ENCODE peak calls at places on chromosomes 4 and X, in seven cellular contexts. B, Y, Q, V, C, J and T are unnamed samples.

GRCh38 chr4:155854597-155855226 is 11.4 kb downstream of the ASIC5 start:
- DNase-seq in Y (no peak), B (no peak), V (no peak), Q (no peak), J (no peak), C (peak), T (no peak)

GRCh38 chr4:21211836-21212235 is 511.6 kb downstream of the PACRGL start:
- DNase-seq in J (no peak), Y (no peak), Q (no peak), V (no peak), C (no peak), B (no peak), T (no peak)

GRCh38 chr4:10593130-10593529 is 91.4 kb downstream of the CLNK start:
- DNase-seq in Y (no peak), J (peak), V (no peak), Q (no peak), C (no peak), B (no peak), T (no peak)

GRCh38 chr4:96183630-96184029 is 343.7 kb downstream of the PDHA2 start:
- DNase-seq in Q (no peak), J (no peak), B (no peak), V (no peak), Y (no peak), C (no peak), T (no peak)

GRCh38 chrX:50471390-50471789 is 765 bp upstream of the DGKK start:
- DNase-seq in J (peak), C (no peak), B (no peak), V (peak), Q (no peak), Y (no peak), T (no peak)

GRCh38 chr4:16791460-16791859 is 107.0 kb downstream of the LDB2 start:
- DNase-seq in Q (no peak), B (no peak), V (peak), C (no peak), Y (no peak), J (no peak), T (no peak)

GRCh38 chrX:36983831-36984230 is 24.3 kb upstream of the FAM47C start:
- DNase-seq in J (no peak), Y (no peak), Q (no peak), V (no peak), B (no peak), C (no peak), T (no peak)

GRCh38 chrX:47218920-47219815 is 687 bp downstream of the CDK16 start:
- DNase-seq in Q (peak), C (peak), V (peak), Y (peak), B (no peak), J (peak), T (no peak)

GRCh38 chrX:27619975-27620374 is 29.8 kb downstream of the DCAF8L2 start:
- DNase-seq in B (peak), Y (no peak), J (no peak), C (peak), V (no peak), Q (no peak), T (no peak)

GRCh38 chr4:72568959-72569718 is at the start of gene ADAMTS3:
- DNase-seq in Y (peak), Q (peak), J (peak), C (peak), B (peak), V (peak), T (peak)

GRCh38 chrX:43718546-43718945 is 62.4 kb downstream of the MAOA start:
- DNase-seq in B (no peak), C (no peak), Y (no peak), Q (no peak), V (no peak), J (no peak), T (no peak)

GRCh38 chr4:94519925-94520789 is 68.4 kb downstream of the PDLIM5 start:
- DNase-seq in Q (no peak), Y (no peak), C (no peak), V (no peak), J (no peak), B (no peak), T (no peak)

GRCh38 chrX:5100004-5100403 is 1128.7 kb downstream of the NLGN4X start:
- DNase-seq in J (no peak), B (no peak), Q (no peak), C (no peak), Y (no peak), V (no peak), T (no peak)

GRCh38 chrX:96719161-96719875 is 34.7 kb downstream of the DIAPH2 start:
- DNase-seq in V (no peak), J (no peak), C (no peak), Q (no peak), Y (no peak), B (no peak), T (no peak)

GRCh38 chr4:6665320-6665654 is 24.8 kb downstream of the MRFAP1 start:
- DNase-seq in C (no peak), B (no peak), J (no peak), V (no peak), Q (no peak), Y (no peak), T (no peak)

DNA sequence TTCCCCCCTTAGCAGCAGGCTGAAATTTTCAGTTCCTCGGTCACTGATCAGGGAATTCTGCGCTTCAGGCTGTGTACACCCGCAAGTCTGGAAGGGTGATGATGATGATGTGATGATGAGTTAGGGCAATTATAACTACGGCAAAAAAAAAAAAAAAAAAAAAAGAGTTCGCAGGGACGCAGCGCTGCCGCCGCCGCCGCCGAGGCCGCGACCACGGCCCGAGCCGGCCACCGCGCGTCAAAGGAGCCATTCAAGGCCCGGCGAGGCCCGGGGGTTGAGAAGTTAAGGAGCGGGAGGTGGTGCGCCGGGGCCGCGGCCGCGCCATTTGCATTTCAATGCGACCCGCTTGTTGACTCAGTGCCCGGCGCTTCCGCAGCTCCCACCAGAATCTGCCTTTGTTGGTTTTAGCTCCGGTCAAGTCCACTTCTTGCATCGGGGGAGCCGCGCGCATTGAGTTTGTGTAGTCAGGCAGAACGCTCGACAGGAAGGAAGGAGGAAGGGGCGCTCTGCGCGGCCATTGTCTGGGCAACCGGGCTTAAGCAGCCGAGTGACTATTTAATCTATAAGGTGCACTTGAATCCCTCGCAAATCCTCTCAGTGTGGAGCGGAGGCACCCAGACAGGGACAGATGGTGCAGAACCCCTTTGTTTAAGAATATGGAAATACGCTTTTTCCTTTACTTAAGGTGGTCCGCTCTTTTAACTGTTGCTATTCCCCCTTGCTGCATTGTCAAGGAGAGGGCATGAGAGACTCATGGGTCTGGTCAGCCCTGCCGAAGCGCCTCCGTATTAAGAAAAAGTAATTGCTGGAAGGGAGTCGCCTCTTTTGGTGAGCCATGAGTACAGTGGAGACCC is 109.1 kb downstream of the SPRY1 start:
- DNase-seq in B (no peak), Y (peak), Q (peak), J (peak), C (peak), V (peak), T (peak)
- H3K9ac ChIP-seq in B (no peak), Y (peak), Q (no peak), J (peak), C (peak), V (no peak), T (peak)

GRCh38 chrX:149283853-149284252 is 221.3 kb downstream of the IDS start:
- DNase-seq in C (no peak), J (no peak), V (no peak), B (no peak), Y (no peak), Q (no peak), T (no peak)

GRCh38 chrX:149286940-149287349 is 218.2 kb downstream of the IDS start:
- DNase-seq in Q (no peak), B (peak), V (peak), Y (peak), C (peak), J (peak), T (peak)

GRCh38 chrX:149284616-149285015 is 220.5 kb downstream of the IDS start:
- DNase-seq in Y (no peak), C (no peak), Q (no peak), V (no peak), J (no peak), B (no peak), T (no peak)

GRCh38 chrX:149280011-149280410 is 225.1 kb downstream of the IDS start:
- DNase-seq in J (no peak), C (no peak), B (no peak), V (no peak), Y (no peak), Q (no peak), T (no peak)

GRCh38 chrX:149282909-149283308 is 222.2 kb downstream of the IDS start:
- DNase-seq in Q (no peak), B (no peak), V (no peak), C (no peak), Y (no peak), J (no peak), T (no peak)
- H3K9ac ChIP-seq in Q (no peak), B (no peak), V (no peak), C (no peak), Y (no peak), J (no peak), T (no peak)

GRCh38 chr4:22512306-22512705 is 3.6 kb downstream of the ADGRA3 start:
- DNase-seq in C (peak), Y (no peak), J (no peak), Q (no peak), B (no peak), V (no peak), T (no peak)

GRCh38 chr4:22515145-22515887 is 550 bp downstream of the ADGRA3 start:
- DNase-seq in B (peak), V (peak), C (peak), J (peak), Q (peak), Y (peak), T (no peak)

GRCh38 chr4:22515888-22516541 is at the start of gene ADGRA3:
- DNase-seq in Q (peak), Y (peak), V (peak), C (peak), J (peak), B (peak), T (no peak)

GRCh38 chr4:22514431-22514830 is 1.4 kb downstream of the ADGRA3 start:
- DNase-seq in V (no peak), B (no peak), Q (no peak), Y (no peak), C (peak), J (no peak), T (no peak)

GRCh38 chr4:22514001-22514400 is 1.9 kb downstream of the ADGRA3 start:
- DNase-seq in J (no peak), V (no peak), C (peak), Y (no peak), Q (no peak), B (peak), T (no peak)
- H3K9ac ChIP-seq in J (no peak), V (peak), C (no peak), Y (no peak), Q (no peak), B (peak), T (peak)

GRCh38 chr4:159041058-159042034 is 61.5 kb upstream of the RAPGEF2 start:
- DNase-seq in Y (no peak), B (no peak), Q (no peak), J (no peak), C (no peak), V (no peak), T (no peak)
- H3K9ac ChIP-seq in Y (no peak), B (no peak), Q (no peak), J (no peak), C (no peak), V (no peak), T (no peak)

GRCh38 chrX:40581333-40581910 is 652 bp downstream of the ATP6AP2 start:
- DNase-seq in C (peak), V (no peak), Q (no peak), Y (no peak), B (peak), J (no peak), T (no peak)
- H3K9ac ChIP-seq in C (peak), V (peak), Q (peak), Y (peak), B (peak), J (peak), T (peak)

GRCh38 chr4:172895699-172896098 is 272.9 kb upstream of the GALNT7 start:
- DNase-seq in V (no peak), Y (no peak), J (no peak), B (no peak), Q (no peak), C (no peak), T (no peak)

GRCh38 chr4:172899861-172900260 is 268.8 kb upstream of the GALNT7 start:
- DNase-seq in Y (no peak), J (no peak), C (no peak), Q (no peak), B (peak), V (no peak), T (no peak)

GRCh38 chr4:172900880-172901279 is 267.7 kb upstream of the GALNT7 start:
- DNase-seq in B (no peak), C (no peak), Y (no peak), Q (no peak), V (no peak), J (no peak), T (no peak)

GRCh38 chr4:172898715-172899114 is 269.9 kb upstream of the GALNT7 start:
- DNase-seq in Q (no peak), C (no peak), B (no peak), Y (peak), J (no peak), V (no peak), T (no peak)

GRCh38 chr4:172897046-172897445 is 271.6 kb upstream of the GALNT7 start:
- DNase-seq in J (no peak), Q (no peak), C (no peak), V (no peak), Y (no peak), B (no peak), T (no peak)
- H3K9ac ChIP-seq in J (no peak), Q (no peak), C (no peak), V (no peak), Y (no peak), B (no peak), T (no peak)

GRCh38 chrX:12999422-12999821 is 24.5 kb downstream of the TMSB4X start:
- DNase-seq in C (no peak), Q (no peak), J (no peak), V (no peak), Y (no peak), B (no peak), T (no peak)
- H3K9ac ChIP-seq in C (no peak), Q (no peak), J (no peak), V (no peak), Y (no peak), B (no peak), T (no peak)

GRCh38 chrX:72101597-72102037 is 30.1 kb downstream of the RTL5 start:
- DNase-seq in C (no peak), J (peak), V (no peak), Y (no peak), Q (no peak), B (no peak), T (no peak)
- H3K9ac ChIP-seq in C (no peak), J (no peak), V (no peak), Y (no peak), Q (no peak), B (no peak), T (no peak)